ENCODE peak calls at places on chromosomes 16 and 17, in five cellular contexts. One of them, this sample, is unnamed.

GRCh38 chr17:43556292-43556691 is 10.2 kb upstream of the ETV4 start:
- DNase-seq in naive thymus-derived CD8-positive, alpha-beta T cell: no peak
- DNase-seq in Peyer's patch: no peak
- DNase-seq in adipocyte: peak; percentile 38
- DNase-seq in activated CD4-positive, CD25-positive, alpha-beta regulatory T cell: no peak
- DNase-seq in this sample: no peak

GRCh38 chr16:55512941-55513340 is 4.1 kb downstream of the LPCAT2 start:
- DNase-seq in naive thymus-derived CD8-positive, alpha-beta T cell: no peak
- DNase-seq in Peyer's patch: no peak
- DNase-seq in adipocyte: no peak
- DNase-seq in activated CD4-positive, CD25-positive, alpha-beta regulatory T cell: no peak
- DNase-seq in this sample: no peak

GRCh38 chr16:47142469-47143328 is 1.0 kb downstream of the NETO2 start:
- DNase-seq in naive thymus-derived CD8-positive, alpha-beta T cell: no peak
- DNase-seq in Peyer's patch: peak; percentile 21
- DNase-seq in adipocyte: peak; percentile 70
- DNase-seq in activated CD4-positive, CD25-positive, alpha-beta regulatory T cell: no peak
- DNase-seq in this sample: peak; percentile 63

GRCh38 chr16:20870122-20870521 is 30.0 kb downstream of the DCUN1D3 start:
- DNase-seq in naive thymus-derived CD8-positive, alpha-beta T cell: no peak
- DNase-seq in Peyer's patch: no peak
- DNase-seq in adipocyte: no peak
- DNase-seq in activated CD4-positive, CD25-positive, alpha-beta regulatory T cell: no peak
- DNase-seq in this sample: no peak

GRCh38 chr17:57776366-57776765 is 31.3 kb upstream of the CCDC182 start:
- DNase-seq in naive thymus-derived CD8-positive, alpha-beta T cell: no peak
- DNase-seq in Peyer's patch: no peak
- DNase-seq in adipocyte: no peak
- DNase-seq in activated CD4-positive, CD25-positive, alpha-beta regulatory T cell: no peak
- DNase-seq in this sample: no peak

GRCh38 chr16:88442811-88443576 is 10.1 kb upstream of the ZFPM1 start:
- DNase-seq in naive thymus-derived CD8-positive, alpha-beta T cell: peak; percentile 81
- DNase-seq in Peyer's patch: peak; percentile 74
- DNase-seq in adipocyte: peak; percentile 80
- DNase-seq in activated CD4-positive, CD25-positive, alpha-beta regulatory T cell: peak; percentile 75
- DNase-seq in this sample: peak; percentile 75

GRCh38 chr17:78597923-78598545 is 20.8 kb upstream of the DNAH17 start:
- DNase-seq in naive thymus-derived CD8-positive, alpha-beta T cell: no peak
- DNase-seq in Peyer's patch: no peak
- DNase-seq in adipocyte: peak; percentile 61
- DNase-seq in activated CD4-positive, CD25-positive, alpha-beta regulatory T cell: no peak
- DNase-seq in this sample: no peak

GRCh38 chr17:30236807-30237206 is 1.3 kb upstream of the SLC6A4 start:
- DNase-seq in naive thymus-derived CD8-positive, alpha-beta T cell: no peak
- DNase-seq in Peyer's patch: no peak
- DNase-seq in adipocyte: peak; percentile 23
- DNase-seq in activated CD4-positive, CD25-positive, alpha-beta regulatory T cell: no peak
- DNase-seq in this sample: peak; percentile 54

GRCh38 chr17:27454089-27454488 is 2.2 kb upstream of the KSR1 start:
- DNase-seq in naive thymus-derived CD8-positive, alpha-beta T cell: no peak
- DNase-seq in Peyer's patch: no peak
- DNase-seq in adipocyte: no peak
- DNase-seq in activated CD4-positive, CD25-positive, alpha-beta regulatory T cell: no peak
- DNase-seq in this sample: no peak

GRCh38 chr16:24189941-24190340 is 66.2 kb upstream of the CACNG3 start:
- DNase-seq in naive thymus-derived CD8-positive, alpha-beta T cell: no peak
- DNase-seq in Peyer's patch: no peak
- DNase-seq in adipocyte: no peak
- DNase-seq in activated CD4-positive, CD25-positive, alpha-beta regulatory T cell: no peak
- DNase-seq in this sample: no peak

GRCh38 chr17:48025904-48026502 is 11.6 kb downstream of the COPZ2 start:
- DNase-seq in naive thymus-derived CD8-positive, alpha-beta T cell: no peak
- DNase-seq in Peyer's patch: no peak
- DNase-seq in adipocyte: peak; percentile 48
- DNase-seq in activated CD4-positive, CD25-positive, alpha-beta regulatory T cell: no peak
- DNase-seq in this sample: no peak

GRCh38 chr16:87340198-87340597 is 23.0 kb upstream of the C16orf95 start:
- DNase-seq in naive thymus-derived CD8-positive, alpha-beta T cell: no peak
- DNase-seq in Peyer's patch: no peak
- DNase-seq in adipocyte: no peak
- DNase-seq in activated CD4-positive, CD25-positive, alpha-beta regulatory T cell: no peak
- DNase-seq in this sample: no peak

GRCh38 chr17:34171245-34171818 is 83.8 kb upstream of the CCL2 start:
- DNase-seq in naive thymus-derived CD8-positive, alpha-beta T cell: peak; percentile 21
- DNase-seq in Peyer's patch: peak; percentile 48
- DNase-seq in adipocyte: peak; percentile 67
- DNase-seq in activated CD4-positive, CD25-positive, alpha-beta regulatory T cell: no peak
- DNase-seq in this sample: peak; percentile 65

GRCh38 chr17:28180449-28180848 is 138.0 kb downstream of the NLK start:
- DNase-seq in naive thymus-derived CD8-positive, alpha-beta T cell: no peak
- DNase-seq in Peyer's patch: no peak
- DNase-seq in adipocyte: peak; percentile 58
- DNase-seq in activated CD4-positive, CD25-positive, alpha-beta regulatory T cell: no peak
- DNase-seq in this sample: no peak

GRCh38 chr16:80948886-80949502 is 57.7 kb downstream of the CMC2 start:
- DNase-seq in naive thymus-derived CD8-positive, alpha-beta T cell: no peak
- DNase-seq in Peyer's patch: no peak
- DNase-seq in adipocyte: peak; percentile 22
- DNase-seq in activated CD4-positive, CD25-positive, alpha-beta regulatory T cell: no peak
- DNase-seq in this sample: peak; percentile 45

GRCh38 chr17:63356275-63356905 is 89.7 kb downstream of the CYB561 start:
- DNase-seq in naive thymus-derived CD8-positive, alpha-beta T cell: no peak
- DNase-seq in Peyer's patch: no peak
- DNase-seq in adipocyte: peak; percentile 90
- DNase-seq in activated CD4-positive, CD25-positive, alpha-beta regulatory T cell: no peak
- DNase-seq in this sample: no peak

GRCh38 chr16:17951273-17951845 is 385.2 kb downstream of the NPIPA8 start:
- DNase-seq in naive thymus-derived CD8-positive, alpha-beta T cell: no peak
- DNase-seq in Peyer's patch: no peak
- DNase-seq in adipocyte: peak; percentile 0
- DNase-seq in activated CD4-positive, CD25-positive, alpha-beta regulatory T cell: no peak
- DNase-seq in this sample: no peak

GRCh38 chr17:78591263-78591671 is 14.1 kb upstream of the DNAH17 start:
- DNase-seq in naive thymus-derived CD8-positive, alpha-beta T cell: no peak
- DNase-seq in Peyer's patch: no peak
- DNase-seq in adipocyte: peak; percentile 12
- DNase-seq in activated CD4-positive, CD25-positive, alpha-beta regulatory T cell: no peak
- DNase-seq in this sample: no peak

This sample was measured in B cell.